ENCODE peak calls at places on chromosomes 5 and 9, in seven cellular contexts. F, I, G, Z, X, R and C are unnamed samples.

GRCh38 chr9:122125891-122126331 is 32.8 kb upstream of the TTLL11 start:
- DNase-seq in I (no peak), G (peak), X (no peak), F (peak), R (no peak), Z (no peak), C (no peak)

GRCh38 chr9:125492719-125493118 is 214.3 kb downstream of the MAPKAP1 start:
- DNase-seq in I (no peak), X (no peak), F (no peak), R (no peak), Z (no peak), G (no peak), C (no peak)

GRCh38 chr9:121296213-121297127 is 28.5 kb downstream of the GSN start:
- DNase-seq in R (no peak), G (no peak), X (no peak), I (peak), Z (no peak), F (peak), C (no peak)

GRCh38 chr9:87578625-87579024 is 81.0 kb downstream of the DAPK1 start:
- DNase-seq in I (no peak), F (no peak), X (no peak), G (no peak), Z (no peak), R (no peak), C (no peak)

GRCh38 chr9:134192951-134193731 is 28.8 kb upstream of the RNU6ATAC start:
- DNase-seq in G (no peak), X (no peak), R (no peak), I (peak), F (peak), Z (no peak), C (no peak)

GRCh38 chr9:116369706-116370105 is 216.1 kb downstream of the PAPPA start:
- DNase-seq in G (no peak), Z (no peak), X (no peak), F (no peak), R (no peak), I (no peak), C (no peak)

GRCh38 chr9:92952861-92953620 is 5.7 kb downstream of the FGD3 start:
- DNase-seq in Z (no peak), G (no peak), R (no peak), X (no peak), F (no peak), I (no peak), C (peak)

GRCh38 chr5:29337030-29337429 is 1856.5 kb upstream of the CDH6 start:
- DNase-seq in R (no peak), Z (no peak), X (no peak), F (no peak), I (no peak), G (no peak), C (no peak)

GRCh38 chr5:79503794-79504495 is 10.0 kb downstream of the HOMER1 start:
- DNase-seq in Z (no peak), F (no peak), I (no peak), R (no peak), G (no peak), X (no peak), C (no peak)

GRCh38 chr9:32627394-32627954 is 8.0 kb downstream of the TAF1L start:
- DNase-seq in I (no peak), G (peak), F (no peak), X (no peak), Z (no peak), R (no peak), C (no peak)

GRCh38 chr9:89635007-89635742 is 30.4 kb downstream of the GADD45G start:
- DNase-seq in R (no peak), F (no peak), X (no peak), G (peak), I (no peak), Z (no peak), C (peak)

GRCh38 chr9:15403155-15403554 is 19.5 kb upstream of the SNAPC3 start:
- DNase-seq in R (peak), F (no peak), Z (no peak), G (peak), I (peak), X (no peak), C (no peak)

GRCh38 chr5:51882647-51883046 is 499.4 kb downstream of the ISL1 start:
- DNase-seq in Z (no peak), G (no peak), R (no peak), X (no peak), F (no peak), I (no peak), C (no peak)

GRCh38 chr9:70658765-70659164 is 244.3 kb upstream of the KLF9 start:
- DNase-seq in I (no peak), G (no peak), R (no peak), F (no peak), Z (no peak), X (no peak), C (no peak)